ENCODE peak calls at places on chromosomes 6 and 20, in six cellular contexts. M is astrocyte of the spinal cord, U is right cardiac atrium, R is H1, J is left ventricle myocardium inferior, L is neural progenitor cell. B is an unnamed sample.

GRCh38 chr20:58634818-58635665 is 16.0 kb upstream of the STX16 start:
- DNase-seq in R (no peak), J (no peak), L (no peak), U (no peak), M (no peak), B (no peak)

GRCh38 chr6:87152528-87152950 is 2.8 kb upstream of the ZNF292 start:
- DNase-seq in R (peak; percentile 58), J (no peak), M (no peak), L (peak; percentile 39), U (no peak), B (peak; percentile 31)

GRCh38 chr20:48962976-48963730 is 41.6 kb downstream of the ARFGEF2 start:
- DNase-seq in U (no peak), J (no peak), M (no peak), L (no peak), R (no peak), B (no peak)

GRCh38 chr20:38153011-38153329 is 12.1 kb downstream of the TGM2 start:
- DNase-seq in U (no peak), M (no peak), J (no peak), R (no peak), L (no peak), B (no peak)

GRCh38 chr6:109073344-109074235 is 21.1 kb downstream of the SESN1 start:
- DNase-seq in U (no peak), R (no peak), M (peak; percentile 78), J (no peak), L (peak; percentile 83), B (peak; percentile 87)

GRCh38 chr6:161273752-161274487 is at the start of gene AGPAT4:
- DNase-seq in M (peak; percentile 98), R (peak; percentile 72), J (peak; percentile 33), L (peak; percentile 94), U (peak; percentile 72), B (peak; percentile 99)

GRCh38 chr6:72620866-72621242 is 1.0 kb upstream of the KCNQ5 start:
- DNase-seq in J (no peak), U (peak; percentile 45), L (peak; percentile 3), M (peak; percentile 25), R (peak; percentile 56), B (no peak)

GRCh38 chr6:48747040-48747439 is 636.0 kb upstream of the PTCHD4 start:
- DNase-seq in R (no peak), M (no peak), L (no peak), J (no peak), U (no peak), B (peak; percentile 17)

GRCh38 chr6:165987483-165988305 is 180.0 kb downstream of the TBXT start:
- DNase-seq in J (peak; percentile 87), R (peak; percentile 62), M (peak; percentile 91), U (peak; percentile 94), L (peak; percentile 85), B (peak; percentile 91)

GRCh38 chr6:15338462-15338861 is 92.6 kb downstream of the JARID2 start:
- DNase-seq in J (no peak), U (no peak), L (no peak), R (no peak), M (no peak), B (no peak)

GRCh38 chr20:47220161-47220582 is 136.3 kb downstream of the ZMYND8 start:
- DNase-seq in L (peak; percentile 66), J (no peak), M (no peak), R (peak; percentile 84), U (peak; percentile 59), B (peak; percentile 59)

GRCh38 chr20:46357030-46357514 is 48.8 kb upstream of the CDH22 start:
- DNase-seq in U (peak; percentile 79), M (no peak), J (no peak), R (no peak), L (no peak), B (no peak)

GRCh38 chr6:12873706-12874105 is 157.1 kb downstream of the PHACTR1 start:
- DNase-seq in U (no peak), L (no peak), J (no peak), R (no peak), M (no peak), B (no peak)

GRCh38 chr6:157229733-157230132 is 93.6 kb downstream of the TMEM242 start:
- DNase-seq in M (no peak), R (no peak), L (peak; percentile 47), J (no peak), U (peak; percentile 28), B (no peak)

GRCh38 chr6:157339432-157339831 is 16.1 kb upstream of the TMEM242 start:
- DNase-seq in M (no peak), R (no peak), J (no peak), U (no peak), L (no peak), B (no peak)

GRCh38 chr20:51430198-51430950 is 112.1 kb downstream of the NFATC2 start:
- DNase-seq in U (no peak), L (no peak), R (no peak), M (no peak), J (no peak), B (no peak)

DNA sequence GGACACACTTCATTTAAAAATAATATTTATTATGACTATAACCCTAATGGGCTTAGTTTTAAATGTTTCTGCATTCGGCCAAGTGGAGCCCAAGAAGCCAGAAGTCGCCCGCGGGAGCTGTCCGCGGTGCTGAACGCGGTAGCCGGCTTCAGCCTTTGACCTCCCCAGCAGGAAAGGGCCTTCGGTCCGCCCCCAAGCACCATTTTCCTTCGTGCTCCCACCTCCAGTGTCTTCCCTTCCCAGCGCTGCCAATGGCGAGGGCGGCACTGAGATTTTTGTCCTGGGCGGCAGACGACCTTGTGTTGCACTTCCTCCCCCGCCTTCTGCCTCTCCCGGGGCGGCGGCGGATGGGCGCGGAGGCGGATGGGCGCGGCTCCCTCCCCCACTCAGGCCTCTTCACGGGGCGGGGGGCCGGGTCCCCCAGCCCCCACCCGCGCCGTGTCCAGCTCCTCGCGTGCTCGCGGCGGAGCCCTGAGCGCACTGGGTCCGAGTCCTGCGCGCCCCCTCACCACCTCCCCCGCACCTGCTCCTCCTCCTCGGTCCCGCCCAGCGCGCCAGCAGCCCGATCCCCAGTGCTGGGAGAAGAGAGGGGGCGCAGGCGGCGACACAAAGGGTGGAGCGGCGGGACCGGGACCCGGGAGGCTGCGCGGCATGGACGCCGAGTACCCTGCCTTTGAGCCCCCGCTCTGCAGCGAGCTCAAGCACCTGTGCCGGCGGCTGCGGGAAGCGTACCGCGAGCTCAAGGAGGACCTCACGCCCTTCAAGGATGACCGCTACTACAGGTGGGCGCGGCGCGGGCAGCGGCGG is 23.6 kb upstream of the TMEM181 start:
- DNase-seq in R (peak; percentile 92), M (peak; percentile 69), L (peak; percentile 92), J (peak; percentile 72), U (peak; percentile 92), B (peak; percentile 73)
- H3K4me3 ChIP-seq in R (peak overlapping the region; percentile 78), M (peak overlapping the region; percentile 46), L (peak overlapping the region; percentile 95), J (peak overlapping the region; percentile 72), U (peak overlapping the region; percentile 49), B (peak overlapping the region; percentile 57)

GRCh38 chr6:169642455-169642854 is 59.4 kb downstream of the WDR27 start:
- DNase-seq in U (no peak), M (no peak), L (no peak), R (no peak), J (no peak), B (no peak)
- H3K4me3 ChIP-seq in U (no peak overlapping the region), M (no peak overlapping the region), L (no peak overlapping the region), R (no peak overlapping the region), J (no peak overlapping the region), B (no peak overlapping the region)

GRCh38 chr20:35662541-35662940 is 2.2 kb downstream of the CPNE1 start:
- DNase-seq in M (no peak), L (no peak), R (no peak), U (no peak), J (no peak), B (no peak)
- H3K4me3 ChIP-seq in M (peak overlapping the region; percentile 11), L (peak overlapping the region; percentile 77), R (peak overlapping the region; percentile 100), U (peak overlapping the region; percentile 41), J (peak overlapping the region; percentile 86), B (peak overlapping the region; percentile 77)

GRCh38 chr20:17958326-17959256 is 10.0 kb downstream of the SNX5 start:
- DNase-seq in J (no peak), M (peak; percentile 42), L (no peak), R (no peak), U (no peak), B (peak; percentile 56)
- H3K4me3 ChIP-seq in J (no peak overlapping the region), M (no peak overlapping the region), L (no peak overlapping the region), R (no peak overlapping the region), U (no peak overlapping the region), B (no peak overlapping the region)

B was measured in choroid plexus epithelial cell.